ENCODE peak calls at places on chromosomes 6 and 20, in ten cellular contexts. J, H, M, N, F, W, B, P, K and C are unnamed samples.
A peak's percentile ranks its signal among the peaks of the same experiment; 100 is the strongest.

GRCh38 chr6:2744206-2744771 is 6.4 kb downstream of the MYLK4 start:
- DNase-seq in F (peak; percentile 60), J (no peak), K (no peak), N (no peak), W (no peak), H (no peak), B (no peak), P (no peak), M (no peak), C (no peak)

GRCh38 chr6:78578430-78578829 is 288.9 kb upstream of the IRAK1BP1 start:
- DNase-seq in M (no peak), W (no peak), J (no peak), B (no peak), K (no peak), N (no peak), F (no peak), P (no peak), H (no peak), C (no peak)

GRCh38 chr20:19817017-19817416 is 59.0 kb downstream of the RIN2 start:
- DNase-seq in P (peak; percentile 98), J (no peak), H (no peak), F (peak; percentile 66), M (peak; percentile 57), K (peak; percentile 88), B (no peak), N (no peak), W (no peak), C (no peak)

GRCh38 chr6:137749595-137750215 is 117.4 kb upstream of the TNFAIP3 start:
- DNase-seq in F (no peak), K (no peak), M (no peak), H (no peak), P (peak; percentile 21), B (no peak), J (no peak), W (no peak), N (no peak), C (no peak)

GRCh38 chr20:4300921-4301320 is 285.6 kb upstream of the RNF24 start:
- DNase-seq in W (no peak), P (no peak), B (no peak), K (no peak), M (no peak), F (no peak), H (no peak), N (no peak), J (no peak), C (no peak)

GRCh38 chr20:49406666-49407065 is 75.8 kb downstream of the KCNB1 start:
- DNase-seq in H (no peak), J (no peak), B (no peak), K (no peak), N (no peak), W (no peak), M (no peak), P (no peak), F (no peak), C (no peak)

GRCh38 chr20:2210646-2211556 is 84.9 kb upstream of the TGM3 start:
- DNase-seq in P (peak; percentile 75), B (peak; percentile 21), M (no peak), K (peak; percentile 37), H (no peak), F (peak; percentile 27), J (peak; percentile 51), W (no peak), N (no peak), C (no peak)

GRCh38 chr20:62117658-62118057 is 4.6 kb upstream of the LSM14B start:
- DNase-seq in B (no peak), K (no peak), W (no peak), F (no peak), J (peak; percentile 48), H (no peak), M (no peak), N (peak; percentile 66), P (no peak), C (no peak)

GRCh38 chr6:148328876-148329567 is 13.6 kb upstream of the SASH1 start:
- DNase-seq in P (no peak), B (no peak), K (no peak), W (no peak), J (no peak), F (no peak), H (no peak), N (no peak), M (peak; percentile 35), C (no peak)
- H3K27ac ChIP-seq in P (no peak overlapping the region), B (no peak overlapping the region), K (no peak overlapping the region), W (no peak overlapping the region), J (no peak overlapping the region), F (peak overlapping the region; percentile 37), H (no peak overlapping the region), N (no peak overlapping the region), M (no peak overlapping the region), C (no peak overlapping the region)

GRCh38 chr6:41578714-41579610 is 32.8 kb downstream of the FOXP4 start:
- DNase-seq in F (no peak), W (no peak), M (no peak), J (peak; percentile 51), H (no peak), N (no peak), K (peak; percentile 74), P (peak; percentile 33), B (no peak), C (no peak)

GRCh38 chr6:41582540-41582939 is 36.4 kb downstream of the FOXP4 start:
- DNase-seq in H (no peak), P (no peak), W (no peak), F (no peak), B (no peak), J (no peak), N (no peak), K (no peak), M (no peak), C (no peak)

GRCh38 chr6:41581381-41581991 is 35.3 kb downstream of the FOXP4 start:
- DNase-seq in H (no peak), K (peak; percentile 81), N (no peak), B (no peak), W (no peak), M (no peak), F (no peak), P (peak; percentile 89), J (no peak), C (no peak)

GRCh38 chr6:41577865-41578713 is 31.9 kb downstream of the FOXP4 start:
- DNase-seq in F (no peak), B (no peak), N (no peak), W (peak; percentile 85), P (peak; percentile 51), H (no peak), J (no peak), K (no peak), M (peak; percentile 99), C (peak; percentile 73)

DNA sequence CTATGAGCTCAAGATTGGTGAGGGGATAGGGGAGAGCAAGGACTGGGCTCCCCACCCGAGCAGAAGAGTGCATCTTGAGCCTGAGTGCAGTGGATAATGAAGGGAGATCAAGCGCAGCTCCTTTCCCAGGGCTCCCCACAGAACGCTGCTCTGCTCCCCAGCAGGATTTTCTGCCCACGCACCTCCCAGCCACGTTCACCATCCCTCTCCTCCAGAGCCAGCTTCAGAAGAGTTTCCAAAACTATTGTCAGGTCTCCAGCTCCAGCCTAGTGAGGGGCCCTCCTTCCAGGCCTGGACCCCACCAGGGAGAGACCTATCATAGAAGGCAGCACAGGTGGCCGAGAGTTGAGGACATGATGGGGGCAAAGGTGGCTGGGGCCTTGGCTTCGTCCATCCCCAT is 34.5 kb downstream of the FOXP4 start:
- DNase-seq in H (no peak), J (no peak), N (no peak), K (no peak), M (no peak), F (no peak), W (no peak), P (no peak), B (no peak), C (no peak)
- H3K27ac ChIP-seq in H (no peak overlapping the region), J (no peak overlapping the region), N (no peak overlapping the region), K (peak overlapping the region; percentile 89), M (no peak overlapping the region), F (no peak overlapping the region), W (no peak overlapping the region), P (no peak overlapping the region), B (no peak overlapping the region), C (no peak overlapping the region)

GRCh38 chr6:36197739-36198221 is 1.2 kb downstream of the BRPF3 start:
- DNase-seq in P (no peak), W (no peak), H (no peak), M (no peak), F (no peak), J (no peak), B (no peak), N (no peak), K (no peak), C (no peak)

GRCh38 chr6:36195471-36196048 is 984 bp upstream of the BRPF3 start:
- DNase-seq in P (no peak), F (no peak), B (no peak), W (no peak), N (peak; percentile 49), M (no peak), K (no peak), J (no peak), H (no peak), C (no peak)

GRCh38 chr6:36198986-36199385 is 2.4 kb downstream of the BRPF3 start:
- DNase-seq in B (no peak), J (no peak), W (no peak), P (no peak), H (no peak), M (no peak), F (no peak), K (no peak), N (no peak), C (no peak)

GRCh38 chr6:36196880-36197548 is 470 bp downstream of the BRPF3 start:
- DNase-seq in P (peak; percentile 96), N (peak; percentile 98), B (peak; percentile 98), J (peak; percentile 100), H (peak; percentile 51), M (peak; percentile 96), F (peak; percentile 100), K (peak; percentile 94), W (peak; percentile 98), C (peak; percentile 100)

DNA sequence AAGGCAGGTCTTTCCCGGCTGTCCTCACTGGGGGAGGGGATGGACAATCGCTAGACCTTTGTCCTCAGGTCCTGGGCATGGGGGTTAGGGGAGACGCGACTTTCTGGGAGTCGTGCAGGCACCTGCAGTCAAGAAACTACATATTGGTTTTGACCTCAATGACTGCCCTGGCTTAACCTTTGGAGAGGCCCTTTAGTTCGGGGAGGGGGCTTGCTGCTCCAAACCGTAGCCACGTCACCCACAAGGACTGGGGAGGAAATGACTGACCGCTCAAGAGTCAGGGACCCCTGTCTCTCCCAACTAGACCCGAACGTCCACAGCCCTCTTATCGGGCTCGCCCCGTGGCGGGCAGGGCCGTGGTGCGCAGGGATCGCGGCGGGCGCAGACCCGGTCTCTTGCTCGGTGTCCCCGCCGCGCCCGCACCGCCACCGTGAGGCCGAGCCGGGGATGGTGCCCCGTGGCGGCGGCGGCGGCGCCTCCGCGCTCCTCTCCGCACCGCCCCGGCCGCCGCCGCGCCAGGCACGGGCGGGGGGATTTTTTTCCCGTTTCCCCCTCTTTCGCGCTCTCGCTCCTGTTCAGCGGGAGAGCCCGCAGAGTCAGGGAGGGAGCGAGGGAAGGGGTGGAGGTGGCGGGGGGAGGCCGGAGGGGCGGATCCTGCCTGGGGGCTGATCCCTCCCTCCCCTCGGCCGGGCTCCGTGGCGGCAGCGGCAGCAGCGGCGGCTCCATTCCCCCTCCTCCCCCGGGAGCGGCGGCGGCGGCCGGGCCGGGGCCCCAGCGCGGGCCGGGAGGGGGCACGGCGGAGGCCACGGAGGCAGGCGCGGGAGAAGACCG is at the start of gene BRPF3:
- DNase-seq in W (peak; percentile 77), H (no peak), J (peak; percentile 84), K (peak; percentile 57), B (peak; percentile 69), N (peak; percentile 73), F (peak; percentile 87), P (peak; percentile 67), M (peak; percentile 73), C (peak; percentile 93)
- H3K27ac ChIP-seq in W (peak within 1 kb of the TSS; percentile 99), H (peak within 1 kb of the TSS; percentile 86), J (peak within 1 kb of the TSS; percentile 98), K (peak within 1 kb of the TSS; percentile 100), B (peak within 1 kb of the TSS; percentile 93), N (peak within 1 kb of the TSS; percentile 65), F (peak within 1 kb of the TSS; percentile 93), P (peak within 1 kb of the TSS; percentile 97), M (peak within 1 kb of the TSS; percentile 92), C (peak within 1 kb of the TSS; percentile 92)

DNA sequence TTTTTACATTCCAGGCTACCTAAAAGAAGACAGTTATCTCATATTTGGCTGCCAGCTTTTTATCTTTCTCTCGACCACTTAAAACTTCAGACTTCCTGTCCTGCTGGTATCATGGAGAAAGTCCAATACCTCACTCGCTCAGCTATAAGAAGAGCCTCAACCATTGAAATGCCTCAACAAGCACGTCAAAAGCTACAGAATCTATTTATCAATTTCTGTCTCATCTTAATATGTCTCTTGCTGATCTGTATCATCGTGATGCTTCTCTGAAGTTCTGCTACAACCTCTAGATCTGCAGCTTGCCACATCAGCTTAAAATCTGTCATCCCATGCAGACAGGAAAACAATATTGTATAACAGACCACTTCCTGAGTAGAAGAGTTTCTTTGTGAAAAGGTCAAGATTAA is 10.7 kb downstream of the PLN start:
- DNase-seq in H (no peak), M (no peak), W (no peak), N (peak; percentile 23), J (no peak), B (no peak), K (no peak), F (no peak), P (no peak), C (no peak)
- H3K27ac ChIP-seq in H (no peak overlapping the region), M (no peak overlapping the region), W (no peak overlapping the region), N (no peak overlapping the region), J (no peak overlapping the region), B (no peak overlapping the region), K (no peak overlapping the region), F (no peak overlapping the region), P (no peak overlapping the region), C (no peak overlapping the region)